ENCODE peak calls at places on chromosome 5, in nine cellular contexts. B is AG04450, Z is H9, O is kidney epithelial cell, L is cardiac fibroblast, V is WTC11, Q is adrenal gland, I is AG09319, C is endothelial cell of umbilical vein. H is an unnamed sample.

GRCh38 chr5:112396430-112396829 is 22.6 kb downstream of the EPB41L4A start:
- DNase-seq in B (no peak), Z (no peak), O (no peak), L (no peak), V (no peak), Q (no peak), I (no peak), C (no peak), H (no peak)

GRCh38 chr5:2848634-2849033 is 97.2 kb upstream of the IRX2 start:
- DNase-seq in B (no peak), Z (no peak), O (no peak), L (no peak), V (no peak), Q (no peak), I (no peak), C (no peak), H (no peak)

GRCh38 chr5:121797677-121798518 is 53.8 kb upstream of the FTMT start:
- DNase-seq in B (no peak), Z (no peak), O (no peak), L (no peak), V (no peak), Q (no peak), I (no peak), C (no peak), H (no peak)

GRCh38 chr5:143898381-143898780 is 86.4 kb downstream of the HMHB1 start:
- DNase-seq in B (no peak), Z (no peak), O (no peak), L (no peak), V (no peak), Q (no peak), I (no peak), C (peak), H (no peak)

GRCh38 chr5:98880151-98880550 is 48.7 kb downstream of the CHD1 start:
- DNase-seq in B (no peak), Z (no peak), O (no peak), L (no peak), V (no peak), Q (no peak), I (no peak), C (no peak), H (no peak)

GRCh38 chr5:94228791-94229190 is 389.6 kb downstream of the KIAA0825 start:
- DNase-seq in B (no peak), Z (no peak), O (no peak), L (no peak), V (no peak), Q (no peak), I (no peak), C (no peak), H (no peak)

GRCh38 chr5:1006656-1007071 is 1.9 kb upstream of the NKD2 start:
- DNase-seq in B (no peak), Z (no peak), O (no peak), L (no peak), V (peak), Q (peak), I (no peak), C (no peak), H (no peak)

GRCh38 chr5:129767927-129768380 is 20.1 kb downstream of the MINAR2 start:
- DNase-seq in B (peak), Z (peak), O (peak), L (peak), V (peak), Q (peak), I (peak), C (peak), H (peak)

GRCh38 chr5:60856059-60856458 is 12.0 kb upstream of the ELOVL7 start:
- DNase-seq in B (no peak), Z (no peak), O (no peak), L (peak), V (no peak), Q (no peak), I (no peak), C (no peak), H (no peak)

GRCh38 chr5:175494271-175495183 is 16.2 kb downstream of the SFXN1 start:
- DNase-seq in B (no peak), Z (no peak), O (no peak), L (no peak), V (no peak), Q (no peak), I (no peak), C (no peak), H (no peak)

GRCh38 chr5:134466241-134467069 is 54.8 kb upstream of the CDKN2AIPNL start:
- DNase-seq in B (no peak), Z (peak), O (peak), L (peak), V (peak), Q (peak), I (peak), C (peak), H (no peak)

GRCh38 chr5:136269978-136270377 is 77.0 kb upstream of the SMIM32 start:
- DNase-seq in B (no peak), Z (no peak), O (no peak), L (no peak), V (no peak), Q (no peak), I (no peak), C (no peak), H (no peak)

GRCh38 chr5:150058480-150059126 is 27.8 kb downstream of the CSF1R start:
- DNase-seq in B (no peak), Z (no peak), O (peak), L (peak), V (no peak), Q (peak), I (peak), C (no peak), H (no peak)

GRCh38 chr5:16178745-16179372 is 732 bp downstream of the MARCHF11 start:
- DNase-seq in B (no peak), Z (peak), O (peak), L (peak), V (peak), Q (peak), I (peak), C (peak), H (peak)

GRCh38 chr5:38790891-38791290 is 54.9 kb upstream of the OSMR start:
- DNase-seq in B (no peak), Z (no peak), O (no peak), L (no peak), V (no peak), Q (no peak), I (no peak), C (no peak), H (peak)

GRCh38 chr5:59174248-59174844 is 591.5 kb downstream of the RAB3C start:
- DNase-seq in B (peak), Z (no peak), O (peak), L (peak), V (no peak), Q (peak), I (no peak), C (peak), H (peak)

GRCh38 chr5:178247481-178248456 is 15.2 kb upstream of the PHYKPL start:
- DNase-seq in B (no peak), Z (no peak), O (no peak), L (no peak), V (no peak), Q (no peak), I (no peak), C (no peak), H (no peak)

GRCh38 chr5:79694652-79695051 is 5.0 kb downstream of the CMYA5 start:
- DNase-seq in B (no peak), Z (no peak), O (no peak), L (peak), V (no peak), Q (peak), I (no peak), C (no peak), H (no peak)

GRCh38 chr5:145902421-145902820 is 29.6 kb upstream of the GRXCR2 start:
- DNase-seq in B (no peak), Z (no peak), O (no peak), L (no peak), V (no peak), Q (no peak), I (no peak), C (no peak), H (no peak)

GRCh38 chr5:53194086-53194485 is 84.5 kb upstream of the MOCS2 start:
- DNase-seq in B (no peak), Z (no peak), O (no peak), L (no peak), V (no peak), Q (no peak), I (peak), C (no peak), H (no peak)

GRCh38 chr5:149667084-149667826 is 62.9 kb upstream of the PPARGC1B start:
- DNase-seq in B (no peak), Z (no peak), O (no peak), L (peak), V (peak), Q (peak), I (no peak), C (peak), H (no peak)

GRCh38 chr5:82345108-82345507 is 67.0 kb upstream of the RPS23 start:
- DNase-seq in B (no peak), Z (no peak), O (no peak), L (no peak), V (no peak), Q (no peak), I (no peak), C (no peak), H (no peak)

GRCh38 chr5:14914603-14915277 is 43.2 kb upstream of the ANKH start:
- DNase-seq in B (no peak), Z (no peak), O (no peak), L (peak), V (no peak), Q (no peak), I (no peak), C (no peak), H (no peak)

GRCh38 chr5:88702328-88702727 is 180.7 kb downstream of the MEF2C start:
- DNase-seq in B (no peak), Z (peak), O (no peak), L (no peak), V (no peak), Q (no peak), I (no peak), C (no peak), H (no peak)

DNA sequence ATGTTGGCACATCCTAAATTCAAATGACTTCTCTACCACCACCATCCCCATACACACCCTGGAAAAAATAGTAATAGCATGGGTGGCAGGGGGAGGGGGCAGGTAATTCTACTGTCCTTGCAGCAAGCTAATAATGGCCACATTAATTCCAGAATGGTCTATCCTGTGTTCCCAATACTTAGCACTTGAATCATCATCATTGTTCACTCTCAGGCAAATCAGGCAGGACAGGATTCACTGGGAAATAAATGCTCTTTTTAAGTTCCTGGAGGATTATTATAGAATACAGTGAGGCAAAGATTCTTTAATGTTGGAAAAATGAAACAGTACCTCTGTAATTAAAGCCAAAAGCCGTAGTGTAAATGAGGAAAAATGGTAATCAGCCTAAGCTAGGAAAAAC is 254.5 kb downstream of the ARRDC3 start:
- DNase-seq in B (no peak), Z (no peak), O (no peak), L (no peak), V (no peak), Q (no peak), I (no peak), C (no peak), H (no peak)
- TF ChIP-seq CTCF in B (no peak), Z (no peak), O (no peak), L (no peak), V (no peak), Q (no peak), I (no peak), C (no peak), H (no peak)

GRCh38 chr5:154487541-154487940 is 9.5 kb upstream of the HAND1 start:
- DNase-seq in B (no peak), Z (peak), O (no peak), L (no peak), V (no peak), Q (no peak), I (no peak), C (no peak), H (no peak)
- TF ChIP-seq CTCF in B (no peak), Z (no peak), O (no peak), L (no peak), V (no peak), Q (no peak), I (no peak), C (no peak), H (no peak)

GRCh38 chr5:169100735-169101075 is 200.2 kb downstream of the SLIT3 start:
- DNase-seq in B (no peak), Z (no peak), O (no peak), L (peak), V (no peak), Q (no peak), I (peak), C (no peak), H (peak)
- TF ChIP-seq CTCF in B (no peak), Z (no peak), O (no peak), L (no peak), V (no peak), Q (no peak), I (no peak), C (no peak), H (no peak)

GRCh38 chr5:159359408-159359807 is 29.1 kb upstream of the IL12B start:
- DNase-seq in B (no peak), Z (no peak), O (no peak), L (no peak), V (no peak), Q (no peak), I (no peak), C (no peak), H (no peak)

DNA sequence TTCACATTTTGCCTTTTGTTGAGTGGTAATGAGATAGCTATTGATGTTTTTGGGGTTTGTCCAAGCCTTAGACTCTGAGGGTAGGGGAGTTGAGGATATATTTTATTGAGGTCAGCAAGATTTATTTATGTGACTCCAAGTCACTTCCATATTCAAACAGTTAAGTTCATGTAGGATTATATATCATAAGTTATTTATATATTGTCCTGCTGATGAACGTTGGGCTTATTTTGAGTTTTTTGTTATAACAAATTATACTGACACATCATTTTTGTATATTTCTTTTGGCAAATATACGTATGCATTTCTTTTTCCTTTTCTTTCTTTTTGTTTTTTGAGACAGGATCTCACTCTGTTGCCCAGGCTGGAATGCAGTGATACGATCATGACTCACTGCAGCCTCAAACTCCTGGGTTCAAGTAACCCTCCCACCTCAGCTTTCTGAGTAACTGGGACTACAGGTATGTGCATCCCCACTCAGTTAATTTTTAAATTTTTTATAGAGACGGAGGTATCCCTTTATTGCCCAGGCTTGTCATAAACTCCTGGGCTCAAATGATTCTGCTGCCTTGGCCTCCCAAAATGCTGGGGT is 23.5 kb upstream of the IL12B start:
- DNase-seq in B (no peak), Z (no peak), O (no peak), L (no peak), V (no peak), Q (no peak), I (no peak), C (no peak), H (peak)
- TF ChIP-seq CTCF in B (no peak), Z (no peak), O (no peak), L (no peak), V (no peak), Q (no peak), I (no peak), C (no peak), H (no peak)

DNA sequence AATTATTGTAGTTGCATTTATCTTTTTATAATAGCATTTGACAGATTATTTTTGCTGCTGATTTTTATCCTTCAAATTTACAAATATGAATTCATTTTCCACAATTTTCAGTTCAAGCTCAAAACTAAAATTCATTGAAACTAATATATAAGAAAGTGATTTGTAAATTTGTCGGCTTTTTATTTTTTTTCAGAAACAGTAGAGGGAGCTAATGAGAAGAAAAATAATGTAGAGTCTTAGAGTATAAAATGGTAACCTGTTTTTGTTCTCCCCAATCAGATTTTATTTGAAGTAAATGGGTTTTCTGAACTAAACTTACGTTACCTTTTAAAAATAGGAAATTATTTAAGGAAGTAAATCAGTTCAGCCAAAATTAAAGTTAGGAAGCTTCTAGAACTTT is 19.2 kb downstream of the PRRC1 start:
- DNase-seq in B (no peak), Z (no peak), O (no peak), L (peak), V (no peak), Q (no peak), I (no peak), C (peak), H (no peak)
- TF ChIP-seq CTCF in B (peak), Z (peak), O (peak), L (peak), V (no peak), Q (peak), I (peak), C (peak), H (no peak)